ENCODE peak calls at places on chromosome 1, in ten cellular contexts. B is CD8-positive, alpha-beta memory T cell; V is neural crest cell; Z is GF-D8; S is activated CD4-positive, CD25-positive, alpha-beta regulatory T cell treated with anti-CD3 and anti-CD28 coated beads, Interleukin-2, amount 50 U/mL, for 72 hours; U is NT2/D1; H is activated CD4-positive, alpha-beta T cell treated with anti-CD3 and anti-CD28 coated beads, Interleukin-2, amount 50 U/mL, for 1 hour; F is stimulated activated CD4-positive, alpha-beta T cell treated with anti-CD3 and anti-CD28 coated beads, TNF-alpha, amount 100 ng/mL, for 4 hours; N is osteocyte; T is cardiac muscle cell. Y is an unnamed sample.
A peak's percentile ranks its signal among the peaks of the same experiment; 100 is the strongest.

GRCh38 chr1:66731462-66731861 is 20.8 kb upstream of the DYNLT5 start:
- DNase-seq in F (no peak), B (no peak), U (no peak), Z (no peak), V (no peak), N (no peak), S (no peak), H (no peak), T (no peak), Y (no peak)

GRCh38 chr1:97050501-97050900 is 328.9 kb downstream of the PTBP2 start:
- DNase-seq in V (no peak), U (peak; percentile 5), B (no peak), Z (no peak), T (peak; percentile 65), H (no peak), F (no peak), N (no peak), S (no peak), Y (no peak)

GRCh38 chr1:116842654-116843053 is 67.1 kb upstream of the PTGFRN start:
- DNase-seq in S (no peak), H (no peak), F (no peak), V (no peak), N (no peak), U (no peak), B (no peak), Z (no peak), T (peak; percentile 53), Y (no peak)

GRCh38 chr1:203627819-203628184 is 1.2 kb downstream of the ATP2B4 start:
- DNase-seq in Z (peak; percentile 38), F (no peak), H (peak; percentile 30), V (no peak), S (peak; percentile 40), B (no peak), N (no peak), T (no peak), U (no peak), Y (peak; percentile 51)

GRCh38 chr1:16120411-16120810 is 35.5 kb downstream of the EPHA2 start:
- DNase-seq in F (no peak), S (no peak), N (no peak), U (no peak), H (no peak), B (no peak), V (no peak), Z (no peak), T (no peak), Y (no peak)

GRCh38 chr1:53554592-53555305 is 95.5 kb downstream of the DMRTB1 start:
- DNase-seq in H (no peak), B (no peak), T (no peak), U (no peak), N (no peak), V (no peak), Z (no peak), S (peak; percentile 17), F (no peak), Y (no peak)

GRCh38 chr1:86380257-86380861 is 15.8 kb downstream of the ODF2L start:
- DNase-seq in Z (peak; percentile 39), V (no peak), N (no peak), F (no peak), H (no peak), T (peak; percentile 50), U (peak; percentile 52), S (no peak), B (peak; percentile 44), Y (no peak)

GRCh38 chr1:32101233-32101681 is 6.6 kb upstream of the KPNA6 start:
- DNase-seq in F (no peak), U (no peak), H (no peak), Z (no peak), T (no peak), N (no peak), V (no peak), B (no peak), S (no peak), Y (no peak)

GRCh38 chr1:12436345-12436658 is 181.7 kb downstream of the DHRS3 start:
- DNase-seq in S (no peak), N (no peak), H (no peak), Z (no peak), F (no peak), V (no peak), T (no peak), B (no peak), U (no peak), Y (no peak)

GRCh38 chr1:63135174-63135512 is 187.2 kb upstream of the FOXD3 start:
- DNase-seq in V (no peak), Z (no peak), U (no peak), F (no peak), N (no peak), H (no peak), T (no peak), B (no peak), S (no peak), Y (no peak)

GRCh38 chr1:110341146-110341871 is 2.1 kb downstream of the RBM15 start:
- DNase-seq in B (no peak), N (no peak), Z (no peak), F (no peak), H (no peak), T (no peak), S (no peak), V (no peak), U (no peak), Y (no peak)

GRCh38 chr1:39525366-39526165 is 34.1 kb downstream of the BMP8A start:
- DNase-seq in B (peak; percentile 58), Z (peak; percentile 10), U (no peak), F (no peak), N (no peak), S (no peak), H (no peak), T (peak; percentile 45), V (no peak), Y (no peak)

GRCh38 chr1:22536506-22536905 is 26.8 kb upstream of the EPHA8 start:
- DNase-seq in T (no peak), H (no peak), B (no peak), N (no peak), U (no peak), S (no peak), F (no peak), V (no peak), Z (no peak), Y (no peak)

GRCh38 chr1:6170742-6171201 is 9.3 kb downstream of the CHD5 start:
- DNase-seq in U (no peak), V (no peak), H (no peak), T (no peak), B (no peak), F (no peak), S (no peak), N (no peak), Z (peak; percentile 63), Y (no peak)

GRCh38 chr1:154329152-154329521 is 3.8 kb downstream of the ATP8B2 start:
- DNase-seq in V (no peak), H (no peak), Z (no peak), N (no peak), T (peak; percentile 30), S (no peak), F (no peak), U (peak; percentile 76), B (no peak), Y (no peak)